ENCODE peak calls at places on chromosomes 5 and 9, in seven cellular contexts. One of them, this sample, is unnamed.

GRCh38 chr5:173884402-173885053 is 3.6 kb upstream of the CPEB4 start:
- DNase-seq in stimulated activated CD4-positive, alpha-beta T cell treated with anti-CD3 and anti-CD28 coated beads, Interleukin-1b, Interleukin-23, amount 100 ng/mL, for 1 hour: no peak
- DNase-seq in fibroblast of pulmonary artery: no peak
- DNase-seq in RWPE1: no peak
- DNase-seq in GOT3: no peak
- DNase-seq in Peyer's patch: peak
- DNase-seq in HuH-7: no peak
- DNase-seq in this sample: no peak

GRCh38 chr9:112334319-112334828 is 955 bp upstream of the PTBP3 start:
- DNase-seq in HuH-7: no peak
- DNase-seq in Peyer's patch: peak
- DNase-seq in GOT3: no peak
- DNase-seq in stimulated activated CD4-positive, alpha-beta T cell treated with anti-CD3 and anti-CD28 coated beads, Interleukin-1b, Interleukin-23, amount 100 ng/mL, for 1 hour: no peak
- DNase-seq in fibroblast of pulmonary artery: peak
- DNase-seq in RWPE1: peak
- DNase-seq in this sample: no peak

GRCh38 chr5:95958308-95959014 is 3.2 kb downstream of the ELL2 start:
- DNase-seq in RWPE1: peak
- DNase-seq in GOT3: no peak
- DNase-seq in stimulated activated CD4-positive, alpha-beta T cell treated with anti-CD3 and anti-CD28 coated beads, Interleukin-1b, Interleukin-23, amount 100 ng/mL, for 1 hour: no peak
- DNase-seq in fibroblast of pulmonary artery: no peak
- DNase-seq in Peyer's patch: peak
- DNase-seq in HuH-7: no peak
- DNase-seq in this sample: no peak

GRCh38 chr9:33817327-33818166 is 587 bp downstream of the UBE2R2 start:
- DNase-seq in HuH-7: peak
- DNase-seq in stimulated activated CD4-positive, alpha-beta T cell treated with anti-CD3 and anti-CD28 coated beads, Interleukin-1b, Interleukin-23, amount 100 ng/mL, for 1 hour: no peak
- DNase-seq in GOT3: no peak
- DNase-seq in Peyer's patch: peak
- DNase-seq in RWPE1: peak
- DNase-seq in fibroblast of pulmonary artery: peak
- DNase-seq in this sample: peak

GRCh38 chr5:56108212-56108611 is 113.4 kb upstream of the IL6ST start:
- DNase-seq in RWPE1: no peak
- DNase-seq in HuH-7: no peak
- DNase-seq in Peyer's patch: no peak
- DNase-seq in fibroblast of pulmonary artery: no peak
- DNase-seq in stimulated activated CD4-positive, alpha-beta T cell treated with anti-CD3 and anti-CD28 coated beads, Interleukin-1b, Interleukin-23, amount 100 ng/mL, for 1 hour: no peak
- DNase-seq in GOT3: no peak
- DNase-seq in this sample: no peak

GRCh38 chr9:6502399-6502798 is 89.4 kb downstream of the UHRF2 start:
- DNase-seq in HuH-7: no peak
- DNase-seq in stimulated activated CD4-positive, alpha-beta T cell treated with anti-CD3 and anti-CD28 coated beads, Interleukin-1b, Interleukin-23, amount 100 ng/mL, for 1 hour: no peak
- DNase-seq in fibroblast of pulmonary artery: no peak
- DNase-seq in GOT3: no peak
- DNase-seq in Peyer's patch: no peak
- DNase-seq in RWPE1: no peak
- DNase-seq in this sample: no peak

GRCh38 chr9:129656795-129657390 is 8.6 kb upstream of the PRRX2 start:
- DNase-seq in fibroblast of pulmonary artery: no peak
- DNase-seq in Peyer's patch: no peak
- DNase-seq in HuH-7: no peak
- DNase-seq in RWPE1: peak
- DNase-seq in GOT3: no peak
- DNase-seq in stimulated activated CD4-positive, alpha-beta T cell treated with anti-CD3 and anti-CD28 coated beads, Interleukin-1b, Interleukin-23, amount 100 ng/mL, for 1 hour: no peak
- DNase-seq in this sample: no peak

GRCh38 chr9:26949604-26950003 is 2.6 kb upstream of the PLAA start:
- DNase-seq in GOT3: no peak
- DNase-seq in RWPE1: peak
- DNase-seq in HuH-7: no peak
- DNase-seq in stimulated activated CD4-positive, alpha-beta T cell treated with anti-CD3 and anti-CD28 coated beads, Interleukin-1b, Interleukin-23, amount 100 ng/mL, for 1 hour: no peak
- DNase-seq in Peyer's patch: no peak
- DNase-seq in fibroblast of pulmonary artery: no peak
- DNase-seq in this sample: no peak

GRCh38 chr5:73205309-73205708 is 32.3 kb downstream of the TMEM174 start:
- DNase-seq in RWPE1: no peak
- DNase-seq in GOT3: no peak
- DNase-seq in Peyer's patch: no peak
- DNase-seq in HuH-7: no peak
- DNase-seq in fibroblast of pulmonary artery: no peak
- DNase-seq in stimulated activated CD4-positive, alpha-beta T cell treated with anti-CD3 and anti-CD28 coated beads, Interleukin-1b, Interleukin-23, amount 100 ng/mL, for 1 hour: no peak
- DNase-seq in this sample: no peak

GRCh38 chr9:71929223-71929622 is 17.8 kb downstream of the C9orf85 start:
- DNase-seq in GOT3: no peak
- DNase-seq in HuH-7: no peak
- DNase-seq in Peyer's patch: no peak
- DNase-seq in RWPE1: peak
- DNase-seq in stimulated activated CD4-positive, alpha-beta T cell treated with anti-CD3 and anti-CD28 coated beads, Interleukin-1b, Interleukin-23, amount 100 ng/mL, for 1 hour: no peak
- DNase-seq in fibroblast of pulmonary artery: peak
- DNase-seq in this sample: no peak

GRCh38 chr5:92801921-92802320 is 779.1 kb downstream of the NR2F1-AS1 start:
- DNase-seq in fibroblast of pulmonary artery: peak
- DNase-seq in Peyer's patch: no peak
- DNase-seq in GOT3: no peak
- DNase-seq in HuH-7: no peak
- DNase-seq in RWPE1: no peak
- DNase-seq in stimulated activated CD4-positive, alpha-beta T cell treated with anti-CD3 and anti-CD28 coated beads, Interleukin-1b, Interleukin-23, amount 100 ng/mL, for 1 hour: no peak
- DNase-seq in this sample: no peak

GRCh38 chr9:93665566-93666278 is 89.3 kb downstream of the PHF2 start:
- DNase-seq in HuH-7: no peak
- DNase-seq in Peyer's patch: peak
- DNase-seq in stimulated activated CD4-positive, alpha-beta T cell treated with anti-CD3 and anti-CD28 coated beads, Interleukin-1b, Interleukin-23, amount 100 ng/mL, for 1 hour: no peak
- DNase-seq in RWPE1: no peak
- DNase-seq in GOT3: no peak
- DNase-seq in fibroblast of pulmonary artery: no peak
- DNase-seq in this sample: no peak

GRCh38 chr5:2403296-2403695 is 348.2 kb downstream of the IRX2 start:
- DNase-seq in RWPE1: no peak
- DNase-seq in fibroblast of pulmonary artery: no peak
- DNase-seq in stimulated activated CD4-positive, alpha-beta T cell treated with anti-CD3 and anti-CD28 coated beads, Interleukin-1b, Interleukin-23, amount 100 ng/mL, for 1 hour: no peak
- DNase-seq in GOT3: no peak
- DNase-seq in HuH-7: no peak
- DNase-seq in Peyer's patch: no peak
- DNase-seq in this sample: no peak

GRCh38 chr5:125263346-125263745 is 516.9 kb upstream of the ZNF608 start:
- DNase-seq in stimulated activated CD4-positive, alpha-beta T cell treated with anti-CD3 and anti-CD28 coated beads, Interleukin-1b, Interleukin-23, amount 100 ng/mL, for 1 hour: no peak
- DNase-seq in GOT3: no peak
- DNase-seq in HuH-7: no peak
- DNase-seq in Peyer's patch: no peak
- DNase-seq in fibroblast of pulmonary artery: peak
- DNase-seq in RWPE1: no peak
- DNase-seq in this sample: no peak

GRCh38 chr9:97705354-97705950 is 8.3 kb upstream of the XPA start:
- DNase-seq in Peyer's patch: no peak
- DNase-seq in fibroblast of pulmonary artery: peak
- DNase-seq in HuH-7: no peak
- DNase-seq in RWPE1: no peak
- DNase-seq in stimulated activated CD4-positive, alpha-beta T cell treated with anti-CD3 and anti-CD28 coated beads, Interleukin-1b, Interleukin-23, amount 100 ng/mL, for 1 hour: no peak
- DNase-seq in GOT3: no peak
- DNase-seq in this sample: no peak

GRCh38 chr5:41871866-41872265 is 1.6 kb upstream of the OXCT1 start:
- DNase-seq in HuH-7: no peak
- DNase-seq in stimulated activated CD4-positive, alpha-beta T cell treated with anti-CD3 and anti-CD28 coated beads, Interleukin-1b, Interleukin-23, amount 100 ng/mL, for 1 hour: no peak
- DNase-seq in Peyer's patch: no peak
- DNase-seq in RWPE1: no peak
- DNase-seq in GOT3: peak
- DNase-seq in fibroblast of pulmonary artery: peak
- DNase-seq in this sample: peak

GRCh38 chr5:149212203-149212951 is 59.3 kb upstream of the AFAP1L1 start:
- DNase-seq in GOT3: peak
- DNase-seq in fibroblast of pulmonary artery: peak
- DNase-seq in stimulated activated CD4-positive, alpha-beta T cell treated with anti-CD3 and anti-CD28 coated beads, Interleukin-1b, Interleukin-23, amount 100 ng/mL, for 1 hour: no peak
- DNase-seq in HuH-7: no peak
- DNase-seq in RWPE1: no peak
- DNase-seq in Peyer's patch: no peak
- DNase-seq in this sample: no peak

GRCh38 chr9:131008909-131009618 is at the start of gene LAMC3:
- DNase-seq in stimulated activated CD4-positive, alpha-beta T cell treated with anti-CD3 and anti-CD28 coated beads, Interleukin-1b, Interleukin-23, amount 100 ng/mL, for 1 hour: no peak
- DNase-seq in RWPE1: peak
- DNase-seq in GOT3: no peak
- DNase-seq in HuH-7: no peak
- DNase-seq in fibroblast of pulmonary artery: no peak
- DNase-seq in Peyer's patch: no peak
- DNase-seq in this sample: no peak

GRCh38 chr9:13750061-13750460 is 470.6 kb upstream of the MPDZ start:
- DNase-seq in HuH-7: no peak
- DNase-seq in RWPE1: peak
- DNase-seq in stimulated activated CD4-positive, alpha-beta T cell treated with anti-CD3 and anti-CD28 coated beads, Interleukin-1b, Interleukin-23, amount 100 ng/mL, for 1 hour: no peak
- DNase-seq in Peyer's patch: no peak
- DNase-seq in fibroblast of pulmonary artery: peak
- DNase-seq in GOT3: no peak
- DNase-seq in this sample: no peak

GRCh38 chr5:156393980-156394379 is 67.0 kb downstream of the SGCD start:
- DNase-seq in RWPE1: no peak
- DNase-seq in stimulated activated CD4-positive, alpha-beta T cell treated with anti-CD3 and anti-CD28 coated beads, Interleukin-1b, Interleukin-23, amount 100 ng/mL, for 1 hour: no peak
- DNase-seq in fibroblast of pulmonary artery: no peak
- DNase-seq in HuH-7: no peak
- DNase-seq in GOT3: no peak
- DNase-seq in Peyer's patch: no peak
- DNase-seq in this sample: no peak

GRCh38 chr5:132429451-132430440 is 60.2 kb downstream of the SLC22A5 start:
- DNase-seq in HuH-7: no peak
- DNase-seq in GOT3: no peak
- DNase-seq in RWPE1: no peak
- DNase-seq in fibroblast of pulmonary artery: no peak
- DNase-seq in Peyer's patch: no peak
- DNase-seq in stimulated activated CD4-positive, alpha-beta T cell treated with anti-CD3 and anti-CD28 coated beads, Interleukin-1b, Interleukin-23, amount 100 ng/mL, for 1 hour: no peak
- DNase-seq in this sample: no peak

This sample was measured in hypothalamus.